ENCODE peak calls at places on chromosomes 7 and 10, in six cellular contexts. F is SW 1271; U is stimulated activated CD4-positive, alpha-beta T cell treated with anti-CD3 and anti-CD28 coated beads, Interleukin-4, amount 100 ng/mL, for 4 hours; A is GOT3; H is LoVo; V is HFFc6. T is an unnamed sample.

GRCh38 chr10:101236376-101237079 is 7.3 kb upstream of the LBX1 start:
- DNase-seq in F (no peak), U (no peak), A (no peak), H (no peak), V (peak; percentile 11), T (no peak)

GRCh38 chr7:7178906-7179305 is 3.4 kb upstream of the C1GALT1 start:
- DNase-seq in F (no peak), U (no peak), A (no peak), H (peak; percentile 65), V (no peak), T (no peak)

GRCh38 chr7:128453836-128454804 is 1.6 kb upstream of the HILPDA start:
- DNase-seq in F (no peak), U (no peak), A (peak; percentile 9), H (no peak), V (no peak), T (no peak)

GRCh38 chr7:134618756-134619530 is 27.7 kb upstream of the BPGM start:
- DNase-seq in F (no peak), U (no peak), A (no peak), H (no peak), V (peak; percentile 82), T (no peak)

GRCh38 chr10:119616879-119617580 is 20.3 kb upstream of the TIAL1 start:
- DNase-seq in F (no peak), U (no peak), A (no peak), H (no peak), V (no peak), T (no peak)

GRCh38 chr7:99267530-99268360 is 4.9 kb upstream of the MYH16 start:
- DNase-seq in F (peak; percentile 79), U (no peak), A (no peak), H (peak; percentile 12), V (peak; percentile 81), T (peak; percentile 87)

GRCh38 chr10:102517553-102517952 is 13.8 kb downstream of the SUFU start:
- DNase-seq in F (no peak), U (no peak), A (no peak), H (no peak), V (peak; percentile 69), T (no peak)

GRCh38 chr10:72340510-72340895 is 14.2 kb downstream of the DNAJB12 start:
- DNase-seq in F (no peak), U (peak; percentile 65), A (no peak), H (no peak), V (peak; percentile 54), T (peak; percentile 80)

GRCh38 chr7:132735476-132735875 is 159.2 kb upstream of the PLXNA4 start:
- DNase-seq in F (no peak), U (no peak), A (no peak), H (no peak), V (no peak), T (no peak)

GRCh38 chr7:48307041-48307714 is 135.9 kb downstream of the ABCA13 start:
- DNase-seq in F (no peak), U (no peak), A (no peak), H (no peak), V (no peak), T (no peak)

GRCh38 chr7:23864984-23865383 is 155.0 kb downstream of the STK31 start:
- DNase-seq in F (no peak), U (no peak), A (no peak), H (no peak), V (no peak), T (no peak)

GRCh38 chr7:42869131-42870020 is 42.5 kb downstream of the C7orf25 start:
- DNase-seq in F (no peak), U (peak; percentile 51), A (no peak), H (no peak), V (peak; percentile 22), T (no peak)

GRCh38 chr7:103855671-103856070 is 133.8 kb downstream of the RELN start:
- DNase-seq in F (no peak), U (no peak), A (no peak), H (no peak), V (no peak), T (no peak)

GRCh38 chr7:14807498-14807897 is 95.1 kb downstream of the DGKB start:
- DNase-seq in F (no peak), U (no peak), A (no peak), H (no peak), V (no peak), T (no peak)

GRCh38 chr10:12531305-12531738 is 182.0 kb downstream of the CAMK1D start:
- DNase-seq in F (no peak), U (no peak), A (no peak), H (no peak), V (no peak), T (no peak)

GRCh38 chr10:52855546-52856325 is 83.2 kb upstream of the MBL2 start:
- DNase-seq in F (no peak), U (no peak), A (no peak), H (no peak), V (no peak), T (no peak)

GRCh38 chr10:44380829-44381600 is 3.9 kb downstream of the CXCL12 start:
- DNase-seq in F (no peak), U (no peak), A (no peak), H (no peak), V (no peak), T (no peak)

GRCh38 chr10:131737543-131738395 is 163.0 kb upstream of the PPP2R2D start:
- DNase-seq in F (no peak), U (no peak), A (no peak), H (no peak), V (no peak), T (no peak)

GRCh38 chr10:97849101-97849490 is 547 bp upstream of the GOLGA7B start:
- DNase-seq in F (no peak), U (no peak), A (no peak), H (peak; percentile 6), V (no peak), T (peak; percentile 79)

GRCh38 chr7:5477723-5478531 is 54.3 kb upstream of the TNRC18 start:
- DNase-seq in F (no peak), U (no peak), A (no peak), H (no peak), V (no peak), T (no peak)

GRCh38 chr10:21726601-21727295 is 192.7 kb downstream of the MLLT10 start:
- DNase-seq in F (no peak), U (no peak), A (no peak), H (no peak), V (no peak), T (no peak)

GRCh38 chr10:58239561-58240169 is 28.0 kb downstream of the IPMK start:
- DNase-seq in F (no peak), U (no peak), A (no peak), H (no peak), V (peak; percentile 6), T (no peak)

GRCh38 chr7:14303536-14303935 is 314.1 kb upstream of the ETV1 start:
- DNase-seq in F (no peak), U (no peak), A (no peak), H (peak; percentile 22), V (no peak), T (peak; percentile 62)

GRCh38 chr7:101507791-101508252 is 121.3 kb downstream of the MYL10 start:
- DNase-seq in F (peak; percentile 32), U (no peak), A (no peak), H (peak; percentile 71), V (peak; percentile 49), T (peak; percentile 75)

GRCh38 chr10:43576062-43576461 is 1.6 kb upstream of the ZNF239 start:
- DNase-seq in F (no peak), U (no peak), A (no peak), H (no peak), V (no peak), T (no peak)

GRCh38 chr10:75352650-75353049 is 48.9 kb downstream of the ZNF503 start:
- DNase-seq in F (no peak), U (no peak), A (no peak), H (no peak), V (no peak), T (no peak)

GRCh38 chr7:147015999-147016398 is 899.4 kb downstream of the CNTNAP2 start:
- DNase-seq in F (no peak), U (no peak), A (no peak), H (no peak), V (no peak), T (no peak)

GRCh38 chr10:26696786-26697162 is 727 bp upstream of the PDSS1 start:
- DNase-seq in F (no peak), U (no peak), A (no peak), H (no peak), V (no peak), T (peak; percentile 8)

GRCh38 chr7:142796501-142797341 is 26.0 kb downstream of the PRSS2 start:
- DNase-seq in F (no peak), U (no peak), A (no peak), H (no peak), V (no peak), T (no peak)

GRCh38 chr10:14583967-14584366 is 190.7 kb downstream of the FAM107B start:
- DNase-seq in F (no peak), U (no peak), A (no peak), H (no peak), V (no peak), T (no peak)

GRCh38 chr7:25857376-25858067 is 294.5 kb upstream of the NFE2L3 start:
- DNase-seq in F (no peak), U (no peak), A (no peak), H (peak; percentile 94), V (no peak), T (peak; percentile 91)

GRCh38 chr7:88401009-88401623 is 94.4 kb upstream of the STEAP4 start:
- DNase-seq in F (no peak), U (no peak), A (no peak), H (peak; percentile 23), V (no peak), T (peak; percentile 74)

GRCh38 chr7:13989138-13989943 is at the start of gene ETV1:
- DNase-seq in F (peak; percentile 42), U (no peak), A (peak; percentile 18), H (peak; percentile 83), V (peak; percentile 68), T (peak; percentile 74)

GRCh38 chr10:75187961-75188426 is 22.6 kb upstream of the VDAC2 start:
- DNase-seq in F (no peak), U (peak; percentile 66), A (no peak), H (peak; percentile 68), V (peak; percentile 57), T (peak; percentile 76)

GRCh38 chr10:93445097-93445960 is 36.8 kb downstream of the MYOF start:
- DNase-seq in F (no peak), U (no peak), A (peak; percentile 51), H (peak; percentile 87), V (peak; percentile 98), T (peak; percentile 99)